ENCODE peak calls at places on chromosomes 7 and 10, in nine cellular contexts. D is dorsolateral prefrontal cortex; V is effector memory CD4-positive, alpha-beta T cell; M is adrenal gland; I is WERI-Rb-1; K is substantia nigra; E is SW480; C is H54; H is dermis blood vessel endothelial cell. A is an unnamed sample.

GRCh38 chr10:24080207-24080606 is 128.7 kb upstream of the KIAA1217 start:
- DNase-seq in D (no peak), V (no peak), M (no peak), I (no peak), K (no peak), E (no peak), C (no peak), H (no peak), A (no peak)

GRCh38 chr10:59252491-59252890 is 76.0 kb downstream of the PHYHIPL start:
- DNase-seq in D (no peak), V (no peak), M (no peak), I (no peak), K (no peak), E (no peak), C (no peak), H (no peak), A (no peak)

GRCh38 chr7:98467570-98468312 is 66.9 kb upstream of the BAIAP2L1 start:
- DNase-seq in D (no peak), V (no peak), M (no peak), I (no peak), K (no peak), E (peak; percentile 58), C (no peak), H (no peak), A (no peak)

GRCh38 chr10:91528080-91528479 is 104.8 kb downstream of the PPP1R3C start:
- DNase-seq in D (no peak), V (no peak), M (no peak), I (no peak), K (no peak), E (no peak), C (no peak), H (no peak), A (no peak)

GRCh38 chr7:79610905-79611304 is 157.4 kb upstream of the MAGI2 start:
- DNase-seq in D (no peak), V (no peak), M (no peak), I (peak; percentile 20), K (no peak), E (no peak), C (no peak), H (no peak), A (no peak)

GRCh38 chr7:108455833-108456677 is at the start of gene NRCAM:
- DNase-seq in D (peak; percentile 72), V (no peak), M (peak; percentile 94), I (peak; percentile 95), K (no peak), E (peak; percentile 51), C (no peak), H (peak; percentile 77), A (no peak)

GRCh38 chr10:18332048-18332447 is 191.8 kb downstream of the CACNB2 start:
- DNase-seq in D (no peak), V (no peak), M (no peak), I (no peak), K (no peak), E (no peak), C (no peak), H (no peak), A (no peak)

GRCh38 chr10:129743738-129744133 is 220.3 kb downstream of the EBF3 start:
- DNase-seq in D (no peak), V (no peak), M (no peak), I (no peak), K (no peak), E (no peak), C (no peak), H (no peak), A (no peak)

GRCh38 chr7:47143344-47143743 is 438.6 kb downstream of the TNS3 start:
- DNase-seq in D (no peak), V (no peak), M (no peak), I (no peak), K (no peak), E (no peak), C (no peak), H (no peak), A (no peak)

GRCh38 chr10:128067691-128068397 is 58.4 kb downstream of the MKI67 start:
- DNase-seq in D (peak; percentile 27), V (no peak), M (no peak), I (no peak), K (no peak), E (no peak), C (no peak), H (no peak), A (no peak)

GRCh38 chr10:93068411-93069244 is 5.1 kb upstream of the CYP26A1 start:
- DNase-seq in D (no peak), V (no peak), M (no peak), I (peak; percentile 41), K (no peak), E (no peak), C (no peak), H (no peak), A (no peak)

GRCh38 chr7:98795741-98796493 is 73.9 kb downstream of the TMEM130 start:
- DNase-seq in D (no peak), V (no peak), M (no peak), I (no peak), K (no peak), E (no peak), C (no peak), H (no peak), A (no peak)

GRCh38 chr10:84257343-84258020 is 12.6 kb downstream of the RGR start:
- DNase-seq in D (no peak), V (no peak), M (no peak), I (no peak), K (no peak), E (no peak), C (no peak), H (no peak), A (no peak)

GRCh38 chr7:98163704-98164478 is 47.3 kb upstream of the BHLHA15 start:
- DNase-seq in D (no peak), V (no peak), M (no peak), I (no peak), K (no peak), E (no peak), C (no peak), H (no peak), A (no peak)

GRCh38 chr7:47314728-47315601 is 266.9 kb downstream of the TNS3 start:
- DNase-seq in D (no peak), V (no peak), M (no peak), I (no peak), K (no peak), E (no peak), C (no peak), H (peak; percentile 39), A (no peak)

GRCh38 chr10:15809450-15809849 is 50.9 kb downstream of the MINDY3 start:
- DNase-seq in D (no peak), V (no peak), M (no peak), I (no peak), K (no peak), E (no peak), C (no peak), H (no peak), A (no peak)